ENCODE peak calls at places on chromosomes 3 and 15, in nine cellular contexts. One of them, this sample, is unnamed.

GRCh38 chr15:84631706-84632272 is 22.3 kb downstream of the WDR73 start:
- DNase-seq in fibroblast of pulmonary artery: peak
- DNase-seq in BJ: no peak
- DNase-seq in mucosa of descending colon: peak
- DNase-seq in AG09319: no peak
- DNase-seq in PC-3: peak
- DNase-seq in GM20000: no peak
- DNase-seq in stomach: no peak
- DNase-seq in H9: no peak
- DNase-seq in this sample: no peak

GRCh38 chr3:25664066-25664809 is 469 bp downstream of the TOP2B start:
- DNase-seq in fibroblast of pulmonary artery: peak
- DNase-seq in BJ: no peak
- DNase-seq in mucosa of descending colon: peak
- DNase-seq in AG09319: peak
- DNase-seq in PC-3: peak
- DNase-seq in GM20000: peak
- DNase-seq in stomach: peak
- DNase-seq in H9: peak
- DNase-seq in this sample: peak

GRCh38 chr15:29671308-29671981 is 150.8 kb downstream of the TJP1 start:
- DNase-seq in fibroblast of pulmonary artery: peak
- DNase-seq in BJ: no peak
- DNase-seq in mucosa of descending colon: no peak
- DNase-seq in AG09319: no peak
- DNase-seq in PC-3: peak
- DNase-seq in GM20000: no peak
- DNase-seq in stomach: no peak
- DNase-seq in H9: no peak
- DNase-seq in this sample: no peak

GRCh38 chr3:5172018-5172417 is 15.5 kb upstream of the EDEM1 start:
- DNase-seq in fibroblast of pulmonary artery: no peak
- DNase-seq in BJ: no peak
- DNase-seq in mucosa of descending colon: no peak
- DNase-seq in AG09319: no peak
- DNase-seq in PC-3: no peak
- DNase-seq in GM20000: no peak
- DNase-seq in stomach: no peak
- DNase-seq in H9: no peak
- DNase-seq in this sample: no peak

GRCh38 chr3:114499986-114500385 is 206.2 kb downstream of the TIGIT start:
- DNase-seq in fibroblast of pulmonary artery: peak
- DNase-seq in BJ: no peak
- DNase-seq in mucosa of descending colon: no peak
- DNase-seq in AG09319: no peak
- DNase-seq in PC-3: no peak
- DNase-seq in GM20000: no peak
- DNase-seq in stomach: no peak
- DNase-seq in H9: no peak
- DNase-seq in this sample: no peak

GRCh38 chr15:90362936-90363212 is 10.8 kb downstream of the ZNF774 start:
- DNase-seq in fibroblast of pulmonary artery: peak
- DNase-seq in BJ: peak
- DNase-seq in mucosa of descending colon: no peak
- DNase-seq in AG09319: peak
- DNase-seq in PC-3: peak
- DNase-seq in GM20000: no peak
- DNase-seq in stomach: no peak
- DNase-seq in H9: no peak
- DNase-seq in this sample: no peak

GRCh38 chr15:38559131-38559530 is 5.5 kb downstream of the RASGRP1 start:
- DNase-seq in fibroblast of pulmonary artery: no peak
- DNase-seq in BJ: no peak
- DNase-seq in mucosa of descending colon: no peak
- DNase-seq in AG09319: no peak
- DNase-seq in PC-3: no peak
- DNase-seq in GM20000: no peak
- DNase-seq in stomach: no peak
- DNase-seq in H9: no peak
- DNase-seq in this sample: no peak

GRCh38 chr3:175193815-175194518 is 334.8 kb downstream of the NAALADL2 start:
- DNase-seq in fibroblast of pulmonary artery: peak
- DNase-seq in BJ: no peak
- DNase-seq in mucosa of descending colon: no peak
- DNase-seq in AG09319: no peak
- DNase-seq in PC-3: peak
- DNase-seq in GM20000: peak
- DNase-seq in stomach: no peak
- DNase-seq in H9: no peak
- DNase-seq in this sample: no peak

GRCh38 chr15:94177112-94177511 is 54.2 kb upstream of the MCTP2 start:
- DNase-seq in fibroblast of pulmonary artery: no peak
- DNase-seq in BJ: no peak
- DNase-seq in mucosa of descending colon: no peak
- DNase-seq in AG09319: peak
- DNase-seq in PC-3: peak
- DNase-seq in GM20000: no peak
- DNase-seq in stomach: no peak
- DNase-seq in H9: no peak
- DNase-seq in this sample: no peak

GRCh38 chr3:49673715-49674490 is at the start of gene APEH:
- DNase-seq in fibroblast of pulmonary artery: peak
- DNase-seq in BJ: peak
- DNase-seq in mucosa of descending colon: peak
- DNase-seq in AG09319: peak
- DNase-seq in PC-3: peak
- DNase-seq in GM20000: peak
- DNase-seq in stomach: peak
- DNase-seq in H9: peak
- DNase-seq in this sample: peak

DNA sequence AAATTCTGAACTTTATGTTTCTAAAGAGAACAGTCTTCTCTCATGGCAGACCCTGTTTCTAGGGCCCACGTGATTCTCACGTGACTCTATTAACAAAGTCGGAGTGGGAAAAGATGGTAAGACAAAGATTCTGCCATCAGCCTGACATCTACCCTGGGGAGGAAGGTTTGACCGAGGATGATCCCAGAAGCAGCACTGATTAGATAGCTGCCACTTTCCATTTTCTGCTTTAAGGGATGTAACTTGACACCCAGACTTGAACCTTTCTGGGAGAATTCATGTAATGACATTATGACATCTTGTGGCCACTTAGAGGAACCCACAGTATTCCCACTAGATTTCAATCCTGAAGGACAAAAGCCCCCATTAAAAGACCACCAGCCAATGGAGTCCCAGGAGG is 480.3 kb upstream of the PROK2 start:
- DNase-seq in fibroblast of pulmonary artery: peak
- DNase-seq in BJ: no peak
- DNase-seq in mucosa of descending colon: no peak
- DNase-seq in AG09319: no peak
- DNase-seq in PC-3: no peak
- DNase-seq in GM20000: no peak
- DNase-seq in stomach: no peak
- DNase-seq in H9: no peak
- DNase-seq in this sample: no peak
- TF ChIP-seq CTCF in fibroblast of pulmonary artery: peak
- TF ChIP-seq CTCF in BJ: peak
- TF ChIP-seq CTCF in mucosa of descending colon: no peak
- TF ChIP-seq CTCF in AG09319: peak
- TF ChIP-seq CTCF in PC-3: peak
- TF ChIP-seq CTCF in GM20000: no peak
- TF ChIP-seq CTCF in stomach: no peak
- TF ChIP-seq CTCF in H9: peak
- TF ChIP-seq CTCF in this sample: peak

GRCh38 chr15:89333011-89333860 is 1.4 kb downstream of the POLG start:
- DNase-seq in fibroblast of pulmonary artery: no peak
- DNase-seq in BJ: no peak
- DNase-seq in mucosa of descending colon: no peak
- DNase-seq in AG09319: no peak
- DNase-seq in PC-3: no peak
- DNase-seq in GM20000: peak
- DNase-seq in stomach: no peak
- DNase-seq in H9: no peak
- DNase-seq in this sample: no peak

GRCh38 chr15:89333959-89334509 is 590 bp downstream of the POLG start:
- DNase-seq in fibroblast of pulmonary artery: peak
- DNase-seq in BJ: no peak
- DNase-seq in mucosa of descending colon: no peak
- DNase-seq in AG09319: no peak
- DNase-seq in PC-3: no peak
- DNase-seq in GM20000: no peak
- DNase-seq in stomach: no peak
- DNase-seq in H9: no peak
- DNase-seq in this sample: no peak

GRCh38 chr15:89334510-89335288 is at the start of gene POLG:
- DNase-seq in fibroblast of pulmonary artery: peak
- DNase-seq in BJ: peak
- DNase-seq in mucosa of descending colon: peak
- DNase-seq in AG09319: peak
- DNase-seq in PC-3: peak
- DNase-seq in GM20000: peak
- DNase-seq in stomach: peak
- DNase-seq in H9: peak
- DNase-seq in this sample: peak

GRCh38 chr15:89330881-89331595 is 3.6 kb downstream of the POLG start:
- DNase-seq in fibroblast of pulmonary artery: no peak
- DNase-seq in BJ: no peak
- DNase-seq in mucosa of descending colon: no peak
- DNase-seq in AG09319: no peak
- DNase-seq in PC-3: no peak
- DNase-seq in GM20000: no peak
- DNase-seq in stomach: no peak
- DNase-seq in H9: no peak
- DNase-seq in this sample: no peak

GRCh38 chr15:89332446-89332845 is 2.2 kb downstream of the POLG start:
- DNase-seq in fibroblast of pulmonary artery: peak
- DNase-seq in BJ: no peak
- DNase-seq in mucosa of descending colon: no peak
- DNase-seq in AG09319: no peak
- DNase-seq in PC-3: peak
- DNase-seq in GM20000: peak
- DNase-seq in stomach: no peak
- DNase-seq in H9: peak
- DNase-seq in this sample: no peak
- TF ChIP-seq CTCF in fibroblast of pulmonary artery: peak
- TF ChIP-seq CTCF in BJ: peak
- TF ChIP-seq CTCF in mucosa of descending colon: no peak
- TF ChIP-seq CTCF in AG09319: peak
- TF ChIP-seq CTCF in PC-3: peak
- TF ChIP-seq CTCF in GM20000: no peak
- TF ChIP-seq CTCF in stomach: no peak
- TF ChIP-seq CTCF in H9: peak
- TF ChIP-seq CTCF in this sample: peak

GRCh38 chr15:70761046-70761445 is 2.3 kb downstream of the UACA start:
- DNase-seq in fibroblast of pulmonary artery: no peak
- DNase-seq in BJ: no peak
- DNase-seq in mucosa of descending colon: no peak
- DNase-seq in AG09319: no peak
- DNase-seq in PC-3: peak
- DNase-seq in GM20000: no peak
- DNase-seq in stomach: no peak
- DNase-seq in H9: no peak
- DNase-seq in this sample: no peak

GRCh38 chr15:70763950-70764730 is 782 bp upstream of the UACA start:
- DNase-seq in fibroblast of pulmonary artery: no peak
- DNase-seq in BJ: no peak
- DNase-seq in mucosa of descending colon: peak
- DNase-seq in AG09319: no peak
- DNase-seq in PC-3: no peak
- DNase-seq in GM20000: no peak
- DNase-seq in stomach: no peak
- DNase-seq in H9: no peak
- DNase-seq in this sample: no peak

GRCh38 chr15:70761931-70762468 is 1.4 kb downstream of the UACA start:
- DNase-seq in fibroblast of pulmonary artery: no peak
- DNase-seq in BJ: no peak
- DNase-seq in mucosa of descending colon: no peak
- DNase-seq in AG09319: no peak
- DNase-seq in PC-3: peak
- DNase-seq in GM20000: no peak
- DNase-seq in stomach: no peak
- DNase-seq in H9: no peak
- DNase-seq in this sample: no peak

GRCh38 chr15:70762469-70763119 is 764 bp downstream of the UACA start:
- DNase-seq in fibroblast of pulmonary artery: peak
- DNase-seq in BJ: no peak
- DNase-seq in mucosa of descending colon: peak
- DNase-seq in AG09319: peak
- DNase-seq in PC-3: peak
- DNase-seq in GM20000: no peak
- DNase-seq in stomach: peak
- DNase-seq in H9: peak
- DNase-seq in this sample: peak

DNA sequence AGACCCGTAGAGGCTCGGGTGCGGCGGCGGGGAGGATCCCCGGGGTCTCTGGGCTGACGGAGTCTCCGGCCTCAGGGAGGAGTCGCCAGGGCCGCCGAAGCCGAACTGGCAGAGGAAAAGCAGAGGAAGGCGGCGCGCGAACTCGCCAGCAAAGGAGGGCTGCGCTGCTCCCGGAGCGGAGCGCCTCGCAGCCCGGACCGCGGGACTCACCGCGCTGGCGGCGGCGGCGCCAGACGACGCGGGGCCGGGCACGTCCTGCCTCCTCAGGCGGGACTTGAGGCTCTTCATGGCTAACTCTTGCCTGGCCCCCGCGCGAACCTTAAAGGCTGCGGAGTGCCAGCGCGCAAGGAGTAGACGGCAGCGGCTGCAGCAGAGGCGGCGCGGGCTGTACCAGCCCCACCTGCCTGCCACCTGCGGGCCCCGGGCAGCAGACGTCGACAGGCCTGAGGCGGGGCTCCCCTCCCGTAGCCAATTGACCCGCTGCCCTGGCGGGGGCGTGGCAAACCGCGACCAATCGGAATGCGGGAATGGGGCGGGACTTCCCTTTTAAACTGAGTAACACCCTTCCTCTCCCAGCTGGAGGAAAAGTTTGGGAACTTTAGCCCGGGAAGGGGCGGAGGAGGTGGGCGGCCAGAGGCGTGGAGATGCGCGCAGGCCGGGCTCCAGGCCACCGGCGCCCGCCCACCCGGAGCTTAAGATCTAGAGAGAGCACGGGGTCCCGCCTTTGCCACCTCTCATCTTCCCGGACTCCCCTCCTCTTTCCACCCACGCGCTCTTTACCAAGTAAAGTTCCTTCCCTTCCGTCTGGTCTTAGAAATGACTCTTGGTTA is at the start of gene UACA:
- DNase-seq in fibroblast of pulmonary artery: peak
- DNase-seq in BJ: peak
- DNase-seq in mucosa of descending colon: peak
- DNase-seq in AG09319: peak
- DNase-seq in PC-3: peak
- DNase-seq in GM20000: peak
- DNase-seq in stomach: peak
- DNase-seq in H9: peak
- DNase-seq in this sample: peak
- TF ChIP-seq CTCF in fibroblast of pulmonary artery: no peak
- TF ChIP-seq CTCF in BJ: no peak
- TF ChIP-seq CTCF in mucosa of descending colon: no peak
- TF ChIP-seq CTCF in AG09319: no peak
- TF ChIP-seq CTCF in PC-3: no peak
- TF ChIP-seq CTCF in GM20000: no peak
- TF ChIP-seq CTCF in stomach: no peak
- TF ChIP-seq CTCF in H9: no peak
- TF ChIP-seq CTCF in this sample: peak

GRCh38 chr3:133901083-133901482 is 5.4 kb upstream of the RAB6B start:
- DNase-seq in fibroblast of pulmonary artery: no peak
- DNase-seq in BJ: no peak
- DNase-seq in mucosa of descending colon: no peak
- DNase-seq in AG09319: no peak
- DNase-seq in PC-3: no peak
- DNase-seq in GM20000: no peak
- DNase-seq in stomach: no peak
- DNase-seq in H9: no peak
- DNase-seq in this sample: no peak
- TF ChIP-seq CTCF in fibroblast of pulmonary artery: peak
- TF ChIP-seq CTCF in BJ: peak
- TF ChIP-seq CTCF in mucosa of descending colon: no peak
- TF ChIP-seq CTCF in AG09319: no peak
- TF ChIP-seq CTCF in PC-3: peak
- TF ChIP-seq CTCF in GM20000: no peak
- TF ChIP-seq CTCF in stomach: no peak
- TF ChIP-seq CTCF in H9: peak
- TF ChIP-seq CTCF in this sample: peak

This sample was measured in left ventricle myocardium inferior.